ENCODE peak calls at places on chromosomes 12 and 14, in ten cellular contexts. One of them, this sample, is unnamed.
A peak's percentile ranks its signal among the peaks of the same experiment; 100 is the strongest.

GRCh38 chr12:42546709-42547108 is 42.8 kb downstream of the PRICKLE1 start:
- DNase-seq in B cell: no peak
- DNase-seq in neural progenitor cell: no peak
- DNase-seq in activated B cell treated with CpG ODN at 0.5 μM for 24 hours: no peak
- DNase-seq in GM13976: no peak
- DNase-seq in astrocyte: no peak
- DNase-seq in osteocyte: no peak
- DNase-seq in HFFc6: no peak
- DNase-seq in GM20000: no peak
- DNase-seq in A549: no peak
- DNase-seq in this sample: no peak

GRCh38 chr12:34398366-34398705 is 376.0 kb downstream of the ALG10 start:
- DNase-seq in B cell: no peak
- DNase-seq in neural progenitor cell: no peak
- DNase-seq in activated B cell treated with CpG ODN at 0.5 μM for 24 hours: peak; percentile 0
- DNase-seq in GM13976: peak; percentile 4
- DNase-seq in astrocyte: no peak
- DNase-seq in osteocyte: peak; percentile 76
- DNase-seq in HFFc6: no peak
- DNase-seq in GM20000: peak; percentile 0
- DNase-seq in A549: no peak
- DNase-seq in this sample: peak; percentile 0

GRCh38 chr12:69649529-69649928 is 38.8 kb upstream of the LRRC10 start:
- DNase-seq in B cell: no peak
- DNase-seq in neural progenitor cell: no peak
- DNase-seq in activated B cell treated with CpG ODN at 0.5 μM for 24 hours: no peak
- DNase-seq in GM13976: no peak
- DNase-seq in astrocyte: no peak
- DNase-seq in osteocyte: no peak
- DNase-seq in HFFc6: no peak
- DNase-seq in GM20000: no peak
- DNase-seq in A549: peak; percentile 13
- DNase-seq in this sample: no peak

GRCh38 chr14:61247935-61248334 is 33.2 kb downstream of the TMEM30B start:
- DNase-seq in B cell: no peak
- DNase-seq in neural progenitor cell: no peak
- DNase-seq in activated B cell treated with CpG ODN at 0.5 μM for 24 hours: no peak
- DNase-seq in GM13976: no peak
- DNase-seq in astrocyte: peak; percentile 97
- DNase-seq in osteocyte: no peak
- DNase-seq in HFFc6: peak; percentile 29
- DNase-seq in GM20000: no peak
- DNase-seq in A549: no peak
- DNase-seq in this sample: no peak

GRCh38 chr14:99257122-99257672 is 14.8 kb downstream of the BCL11B start:
- DNase-seq in B cell: no peak
- DNase-seq in neural progenitor cell: no peak
- DNase-seq in activated B cell treated with CpG ODN at 0.5 μM for 24 hours: no peak
- DNase-seq in GM13976: no peak
- DNase-seq in astrocyte: no peak
- DNase-seq in osteocyte: no peak
- DNase-seq in HFFc6: no peak
- DNase-seq in GM20000: no peak
- DNase-seq in A549: no peak
- DNase-seq in this sample: no peak

GRCh38 chr12:29082522-29082921 is 66.6 kb upstream of the FAR2 start:
- DNase-seq in B cell: no peak
- DNase-seq in neural progenitor cell: no peak
- DNase-seq in activated B cell treated with CpG ODN at 0.5 μM for 24 hours: no peak
- DNase-seq in GM13976: no peak
- DNase-seq in astrocyte: no peak
- DNase-seq in osteocyte: no peak
- DNase-seq in HFFc6: no peak
- DNase-seq in GM20000: no peak
- DNase-seq in A549: no peak
- DNase-seq in this sample: no peak

GRCh38 chr14:66568220-66568619 is 60.3 kb downstream of the GPHN start:
- DNase-seq in B cell: no peak
- DNase-seq in neural progenitor cell: no peak
- DNase-seq in activated B cell treated with CpG ODN at 0.5 μM for 24 hours: no peak
- DNase-seq in GM13976: no peak
- DNase-seq in astrocyte: no peak
- DNase-seq in osteocyte: no peak
- DNase-seq in HFFc6: no peak
- DNase-seq in GM20000: no peak
- DNase-seq in A549: no peak
- DNase-seq in this sample: no peak

GRCh38 chr12:90233168-90234100 is 524.8 kb upstream of the ATP2B1 start:
- DNase-seq in B cell: no peak
- DNase-seq in neural progenitor cell: no peak
- DNase-seq in activated B cell treated with CpG ODN at 0.5 μM for 24 hours: no peak
- DNase-seq in GM13976: no peak
- DNase-seq in astrocyte: peak; percentile 42
- DNase-seq in osteocyte: no peak
- DNase-seq in HFFc6: no peak
- DNase-seq in GM20000: no peak
- DNase-seq in A549: no peak
- DNase-seq in this sample: no peak

GRCh38 chr14:22887990-22888378 is 5.0 kb downstream of the REM2 start:
- DNase-seq in B cell: peak; percentile 83
- DNase-seq in neural progenitor cell: no peak
- DNase-seq in activated B cell treated with CpG ODN at 0.5 μM for 24 hours: peak; percentile 77
- DNase-seq in GM13976: peak; percentile 67
- DNase-seq in astrocyte: no peak
- DNase-seq in osteocyte: no peak
- DNase-seq in HFFc6: no peak
- DNase-seq in GM20000: peak; percentile 68
- DNase-seq in A549: no peak
- DNase-seq in this sample: peak; percentile 69

GRCh38 chr12:93570552-93571359 is 1.7 kb upstream of the SOCS2 start:
- DNase-seq in B cell: peak; percentile 72
- DNase-seq in neural progenitor cell: peak; percentile 97
- DNase-seq in activated B cell treated with CpG ODN at 0.5 μM for 24 hours: peak; percentile 64
- DNase-seq in GM13976: peak; percentile 90
- DNase-seq in astrocyte: peak; percentile 83
- DNase-seq in osteocyte: peak; percentile 97
- DNase-seq in HFFc6: peak; percentile 97
- DNase-seq in GM20000: peak; percentile 88
- DNase-seq in A549: peak; percentile 94
- DNase-seq in this sample: peak; percentile 88

GRCh38 chr12:93572712-93573551 is 457 bp downstream of the SOCS2 start:
- DNase-seq in B cell: peak; percentile 70
- DNase-seq in neural progenitor cell: peak; percentile 53
- DNase-seq in activated B cell treated with CpG ODN at 0.5 μM for 24 hours: peak; percentile 43
- DNase-seq in GM13976: peak; percentile 43
- DNase-seq in astrocyte: peak; percentile 34
- DNase-seq in osteocyte: no peak
- DNase-seq in HFFc6: no peak
- DNase-seq in GM20000: peak; percentile 41
- DNase-seq in A549: no peak
- DNase-seq in this sample: peak; percentile 41

GRCh38 chr12:93569656-93570551 is 2.6 kb upstream of the SOCS2 start:
- DNase-seq in B cell: peak; percentile 82
- DNase-seq in neural progenitor cell: peak; percentile 93
- DNase-seq in activated B cell treated with CpG ODN at 0.5 μM for 24 hours: peak; percentile 60
- DNase-seq in GM13976: peak; percentile 87
- DNase-seq in astrocyte: peak; percentile 66
- DNase-seq in osteocyte: peak; percentile 93
- DNase-seq in HFFc6: peak; percentile 71
- DNase-seq in GM20000: peak; percentile 88
- DNase-seq in A549: peak; percentile 91
- DNase-seq in this sample: peak; percentile 86

GRCh38 chr12:93571854-93572711 is at the start of gene SOCS2:
- DNase-seq in B cell: peak; percentile 61
- DNase-seq in neural progenitor cell: peak; percentile 80
- DNase-seq in activated B cell treated with CpG ODN at 0.5 μM for 24 hours: peak; percentile 37
- DNase-seq in GM13976: peak; percentile 61
- DNase-seq in astrocyte: peak; percentile 3
- DNase-seq in osteocyte: peak; percentile 88
- DNase-seq in HFFc6: peak; percentile 22
- DNase-seq in GM20000: peak; percentile 64
- DNase-seq in A549: no peak
- DNase-seq in this sample: peak; percentile 50

GRCh38 chr12:93571360-93571853 is 1.1 kb upstream of the SOCS2 start:
- DNase-seq in B cell: peak; percentile 53
- DNase-seq in neural progenitor cell: peak; percentile 80
- DNase-seq in activated B cell treated with CpG ODN at 0.5 μM for 24 hours: peak; percentile 49
- DNase-seq in GM13976: peak; percentile 73
- DNase-seq in astrocyte: peak; percentile 31
- DNase-seq in osteocyte: peak; percentile 90
- DNase-seq in HFFc6: peak; percentile 70
- DNase-seq in GM20000: peak; percentile 77
- DNase-seq in A549: peak; percentile 79
- DNase-seq in this sample: peak; percentile 73
- TF ChIP-seq CTCF in B cell: peak; percentile 24
- TF ChIP-seq CTCF in neural progenitor cell: peak; percentile 37
- TF ChIP-seq CTCF in activated B cell treated with CpG ODN at 0.5 μM for 24 hours: no peak
- TF ChIP-seq CTCF in GM13976: peak; percentile 38
- TF ChIP-seq CTCF in astrocyte: no peak
- TF ChIP-seq CTCF in osteocyte: peak; percentile 53
- TF ChIP-seq CTCF in HFFc6: peak; percentile 73
- TF ChIP-seq CTCF in GM20000: peak; percentile 26
- TF ChIP-seq CTCF in A549: peak; percentile 20
- TF ChIP-seq CTCF in this sample: peak; percentile 57

GRCh38 chr12:78421011-78421410 is 443.6 kb upstream of the SYT1 start:
- DNase-seq in B cell: no peak
- DNase-seq in neural progenitor cell: no peak
- DNase-seq in activated B cell treated with CpG ODN at 0.5 μM for 24 hours: no peak
- DNase-seq in GM13976: no peak
- DNase-seq in astrocyte: peak; percentile 69
- DNase-seq in osteocyte: no peak
- DNase-seq in HFFc6: no peak
- DNase-seq in GM20000: no peak
- DNase-seq in A549: no peak
- DNase-seq in this sample: no peak

GRCh38 chr12:78419513-78419912 is 445.1 kb upstream of the SYT1 start:
- DNase-seq in B cell: no peak
- DNase-seq in neural progenitor cell: no peak
- DNase-seq in activated B cell treated with CpG ODN at 0.5 μM for 24 hours: no peak
- DNase-seq in GM13976: no peak
- DNase-seq in astrocyte: no peak
- DNase-seq in osteocyte: no peak
- DNase-seq in HFFc6: no peak
- DNase-seq in GM20000: no peak
- DNase-seq in A549: no peak
- DNase-seq in this sample: no peak

GRCh38 chr12:78414071-78414470 is 450.5 kb upstream of the SYT1 start:
- DNase-seq in B cell: no peak
- DNase-seq in neural progenitor cell: no peak
- DNase-seq in activated B cell treated with CpG ODN at 0.5 μM for 24 hours: no peak
- DNase-seq in GM13976: no peak
- DNase-seq in astrocyte: no peak
- DNase-seq in osteocyte: no peak
- DNase-seq in HFFc6: no peak
- DNase-seq in GM20000: no peak
- DNase-seq in A549: no peak
- DNase-seq in this sample: no peak

DNA sequence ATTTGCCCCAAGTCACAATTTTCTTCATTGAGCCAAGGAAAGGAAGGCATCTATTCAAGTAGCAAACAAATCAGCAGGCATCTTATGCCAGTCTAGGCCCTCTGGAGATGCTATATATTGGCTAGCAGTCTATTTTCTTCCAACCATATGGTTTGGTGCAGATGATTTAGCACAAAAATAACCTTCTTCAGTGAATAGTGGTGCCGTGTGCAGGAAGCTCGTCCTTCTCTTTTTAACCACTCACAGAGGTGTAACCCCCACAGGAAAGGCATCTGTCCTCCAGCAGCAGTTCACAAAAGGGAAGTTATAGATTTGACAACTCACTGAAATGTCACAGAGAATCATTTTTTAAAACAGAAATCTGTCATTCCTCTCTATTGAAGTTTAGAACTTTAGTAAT is 445.7 kb upstream of the SYT1 start:
- DNase-seq in B cell: peak; percentile 8
- DNase-seq in neural progenitor cell: no peak
- DNase-seq in activated B cell treated with CpG ODN at 0.5 μM for 24 hours: no peak
- DNase-seq in GM13976: no peak
- DNase-seq in astrocyte: no peak
- DNase-seq in osteocyte: no peak
- DNase-seq in HFFc6: no peak
- DNase-seq in GM20000: no peak
- DNase-seq in A549: no peak
- DNase-seq in this sample: no peak
- TF ChIP-seq CTCF in B cell: no peak
- TF ChIP-seq CTCF in neural progenitor cell: no peak
- TF ChIP-seq CTCF in activated B cell treated with CpG ODN at 0.5 μM for 24 hours: no peak
- TF ChIP-seq CTCF in GM13976: no peak
- TF ChIP-seq CTCF in astrocyte: no peak
- TF ChIP-seq CTCF in osteocyte: no peak
- TF ChIP-seq CTCF in HFFc6: no peak
- TF ChIP-seq CTCF in GM20000: no peak
- TF ChIP-seq CTCF in A549: no peak
- TF ChIP-seq CTCF in this sample: no peak

GRCh38 chr12:43912851-43913250 is 77.0 kb downstream of the TMEM117 start:
- DNase-seq in B cell: no peak
- DNase-seq in neural progenitor cell: no peak
- DNase-seq in activated B cell treated with CpG ODN at 0.5 μM for 24 hours: no peak
- DNase-seq in GM13976: no peak
- DNase-seq in astrocyte: no peak
- DNase-seq in osteocyte: no peak
- DNase-seq in HFFc6: no peak
- DNase-seq in GM20000: no peak
- DNase-seq in A549: no peak
- DNase-seq in this sample: no peak

GRCh38 chr12:43917896-43918295 is 82.0 kb downstream of the TMEM117 start:
- DNase-seq in B cell: no peak
- DNase-seq in neural progenitor cell: no peak
- DNase-seq in activated B cell treated with CpG ODN at 0.5 μM for 24 hours: no peak
- DNase-seq in GM13976: no peak
- DNase-seq in astrocyte: no peak
- DNase-seq in osteocyte: no peak
- DNase-seq in HFFc6: no peak
- DNase-seq in GM20000: no peak
- DNase-seq in A549: no peak
- DNase-seq in this sample: no peak

GRCh38 chr12:43914391-43914790 is 78.5 kb downstream of the TMEM117 start:
- DNase-seq in B cell: no peak
- DNase-seq in neural progenitor cell: no peak
- DNase-seq in activated B cell treated with CpG ODN at 0.5 μM for 24 hours: no peak
- DNase-seq in GM13976: no peak
- DNase-seq in astrocyte: no peak
- DNase-seq in osteocyte: no peak
- DNase-seq in HFFc6: no peak
- DNase-seq in GM20000: no peak
- DNase-seq in A549: no peak
- DNase-seq in this sample: no peak

GRCh38 chr12:43914923-43915468 is 79.1 kb downstream of the TMEM117 start:
- DNase-seq in B cell: no peak
- DNase-seq in neural progenitor cell: peak; percentile 28
- DNase-seq in activated B cell treated with CpG ODN at 0.5 μM for 24 hours: no peak
- DNase-seq in GM13976: no peak
- DNase-seq in astrocyte: no peak
- DNase-seq in osteocyte: no peak
- DNase-seq in HFFc6: peak; percentile 24
- DNase-seq in GM20000: peak; percentile 5
- DNase-seq in A549: peak; percentile 19
- DNase-seq in this sample: peak; percentile 13
- TF ChIP-seq CTCF in B cell: no peak
- TF ChIP-seq CTCF in neural progenitor cell: peak; percentile 55
- TF ChIP-seq CTCF in activated B cell treated with CpG ODN at 0.5 μM for 24 hours: no peak
- TF ChIP-seq CTCF in GM13976: peak; percentile 13
- TF ChIP-seq CTCF in astrocyte: peak; percentile 15
- TF ChIP-seq CTCF in osteocyte: peak; percentile 35
- TF ChIP-seq CTCF in HFFc6: peak; percentile 52
- TF ChIP-seq CTCF in GM20000: no peak
- TF ChIP-seq CTCF in A549: peak; percentile 26
- TF ChIP-seq CTCF in this sample: peak; percentile 37

GRCh38 chr12:80946591-80946990 is 8.9 kb upstream of the LIN7A start:
- DNase-seq in B cell: no peak
- DNase-seq in neural progenitor cell: no peak
- DNase-seq in activated B cell treated with CpG ODN at 0.5 μM for 24 hours: no peak
- DNase-seq in GM13976: no peak
- DNase-seq in astrocyte: peak; percentile 8
- DNase-seq in osteocyte: no peak
- DNase-seq in HFFc6: peak; percentile 20
- DNase-seq in GM20000: no peak
- DNase-seq in A549: no peak
- DNase-seq in this sample: no peak
- TF ChIP-seq CTCF in B cell: no peak
- TF ChIP-seq CTCF in neural progenitor cell: peak; percentile 29
- TF ChIP-seq CTCF in activated B cell treated with CpG ODN at 0.5 μM for 24 hours: no peak
- TF ChIP-seq CTCF in GM13976: no peak
- TF ChIP-seq CTCF in astrocyte: peak; percentile 6
- TF ChIP-seq CTCF in osteocyte: peak; percentile 63
- TF ChIP-seq CTCF in HFFc6: peak; percentile 72
- TF ChIP-seq CTCF in GM20000: no peak
- TF ChIP-seq CTCF in A549: no peak
- TF ChIP-seq CTCF in this sample: peak; percentile 29